ENCODE peak calls at places on chromosomes 7 and 10, in nine cellular contexts. Z is ELR, B is HEK293T, P is NCI-H187, S is left ventricle myocardium inferior, I is T-helper 9 cell, U is occipital lobe, O is natural killer cell, L is GM10248. A is an unnamed sample.

GRCh38 chr10:85147346-85148250 is 819.2 kb downstream of the CCSER2 start:
- DNase-seq in Z (no peak), B (no peak), P (no peak), S (no peak), I (no peak), U (no peak), O (no peak), L (no peak), A (no peak)

GRCh38 chr7:49852619-49853462 is 79.4 kb downstream of the VWC2 start:
- DNase-seq in Z (peak; percentile 15), B (peak; percentile 45), P (no peak), S (no peak), I (no peak), U (peak; percentile 32), O (no peak), L (peak; percentile 59), A (peak; percentile 49)

GRCh38 chr7:141744131-141744530 is 6.0 kb downstream of the SSBP1 start:
- DNase-seq in Z (no peak), B (no peak), P (no peak), S (no peak), I (no peak), U (no peak), O (no peak), L (no peak), A (no peak)

GRCh38 chr7:137625197-137625596 is 221.6 kb downstream of the DGKI start:
- DNase-seq in Z (peak; percentile 53), B (no peak), P (no peak), S (no peak), I (no peak), U (no peak), O (no peak), L (no peak), A (no peak)

GRCh38 chr7:55326079-55326847 is 38.9 kb upstream of the LANCL2 start:
- DNase-seq in Z (no peak), B (no peak), P (no peak), S (no peak), I (no peak), U (no peak), O (no peak), L (no peak), A (no peak)

GRCh38 chr10:82392533-82392932 is 517.5 kb downstream of the NRG3 start:
- DNase-seq in Z (no peak), B (no peak), P (no peak), S (no peak), I (no peak), U (no peak), O (no peak), L (no peak), A (no peak)

GRCh38 chr7:158614695-158615094 is 27.1 kb upstream of the PTPRN2 start:
- DNase-seq in Z (peak; percentile 41), B (no peak), P (no peak), S (no peak), I (no peak), U (no peak), O (no peak), L (no peak), A (peak; percentile 76)

GRCh38 chr7:101124376-101125056 is 2.4 kb upstream of the SERPINE1 start:
- DNase-seq in Z (peak; percentile 85), B (no peak), P (no peak), S (no peak), I (no peak), U (no peak), O (no peak), L (no peak), A (peak; percentile 73)

GRCh38 chr7:91463330-91463729 is 199.1 kb downstream of the FZD1 start:
- DNase-seq in Z (no peak), B (no peak), P (no peak), S (no peak), I (no peak), U (no peak), O (no peak), L (no peak), A (no peak)

GRCh38 chr10:7565871-7566270 is 100.9 kb downstream of the ITIH5 start:
- DNase-seq in Z (no peak), B (no peak), P (no peak), S (no peak), I (no peak), U (no peak), O (no peak), L (no peak), A (no peak)

GRCh38 chr7:81190997-81191747 is 272.3 kb upstream of the SEMA3C start:
- DNase-seq in Z (peak; percentile 63), B (no peak), P (no peak), S (no peak), I (no peak), U (no peak), O (no peak), L (no peak), A (peak; percentile 8)

GRCh38 chr10:131126321-131127121 is 185.0 kb downstream of the TCERG1L start:
- DNase-seq in Z (no peak), B (no peak), P (no peak), S (no peak), I (no peak), U (no peak), O (no peak), L (no peak), A (no peak)

GRCh38 chr10:75402486-75403143 is 1.1 kb upstream of the ZNF503 start:
- DNase-seq in Z (peak; percentile 50), B (no peak), P (no peak), S (peak; percentile 35), I (no peak), U (no peak), O (no peak), L (no peak), A (peak; percentile 28)

GRCh38 chr10:131655101-131655849 is 245.5 kb upstream of the PPP2R2D start:
- DNase-seq in Z (no peak), B (no peak), P (no peak), S (no peak), I (no peak), U (no peak), O (no peak), L (no peak), A (no peak)

GRCh38 chr10:109127363-109127762 is 795.9 kb downstream of the XPNPEP1 start:
- DNase-seq in Z (no peak), B (no peak), P (no peak), S (no peak), I (no peak), U (no peak), O (no peak), L (no peak), A (no peak)

GRCh38 chr7:22359156-22359697 is 2.3 kb upstream of the RAPGEF5 start:
- DNase-seq in Z (no peak), B (no peak), P (no peak), S (no peak), I (no peak), U (no peak), O (no peak), L (no peak), A (no peak)

GRCh38 chr7:152414779-152415178 is 21.0 kb downstream of the KMT2C start:
- DNase-seq in Z (no peak), B (no peak), P (no peak), S (no peak), I (no peak), U (no peak), O (no peak), L (no peak), A (no peak)